ENCODE peak calls at places on chromosomes 11 and 22, in four cellular contexts. S, W, J and M are unnamed samples. For H3K4me1, the result is how much of the 10 kb centered on the place peaks cover.

GRCh38 chr22:37163618-37164534 is 14.2 kb upstream of the IL2RB start:
- DNase-seq in J (no peak), W (no peak), S (no peak), M (no peak)

GRCh38 chr11:9095421-9095820 is 4.0 kb upstream of the SCUBE2 start:
- DNase-seq in S (no peak), J (no peak), W (no peak), M (no peak)

GRCh38 chr22:36365020-36365411 is 22.8 kb downstream of the MYH9 start:
- DNase-seq in W (peak), J (peak), S (peak), M (peak)

GRCh38 chr11:17799147-17799546 is 64.6 kb downstream of the KCNC1 start:
- DNase-seq in S (no peak), W (no peak), J (no peak), M (no peak)

GRCh38 chr11:116825434-116825833 is 2.3 kb upstream of the APOA4 start:
- DNase-seq in J (no peak), W (no peak), S (no peak), M (no peak)

GRCh38 chr22:17851754-17852153 is 77.5 kb upstream of the BID start:
- DNase-seq in J (no peak), W (no peak), S (no peak), M (no peak)

GRCh38 chr11:26558191-26558590 is 13.9 kb downstream of the MUC15 start:
- DNase-seq in W (no peak), S (no peak), J (no peak), M (no peak)

GRCh38 chr11:69166186-69167115 is 10.7 kb downstream of the SMIM38 start:
- DNase-seq in S (no peak), W (peak), J (no peak), M (peak)

GRCh38 chr22:23133922-23134321 is 7.9 kb downstream of the RSPH14 start:
- DNase-seq in W (no peak), S (no peak), J (no peak), M (no peak)

GRCh38 chr22:44139773-44140172 is 41.0 kb upstream of the PARVG start:
- DNase-seq in S (peak), J (no peak), W (no peak), M (no peak)

GRCh38 chr11:6353367-6353987 is 33.2 kb upstream of the CAVIN3 start:
- DNase-seq in W (peak), J (peak), S (peak), M (peak)

GRCh38 chr11:6351782-6352181 is 31.5 kb upstream of the CAVIN3 start:
- DNase-seq in W (no peak), S (no peak), J (no peak), M (no peak)

GRCh38 chr11:6356503-6356902 is 33.8 kb upstream of the SMPD1 start:
- DNase-seq in W (no peak), S (no peak), J (no peak), M (no peak)

GRCh38 chr11:6357222-6357621 is 33.1 kb upstream of the SMPD1 start:
- DNase-seq in J (peak), S (no peak), W (no peak), M (no peak)

GRCh38 chr11:6354651-6355485 is 34.6 kb upstream of the CAVIN3 start:
- DNase-seq in W (peak), S (no peak), J (no peak), M (no peak)
- TF ChIP-seq POLR2A in W (no peak), S (no peak), J (no peak), M (no peak)

GRCh38 chr11:57436031-57436430 is 9.1 kb upstream of the SLC43A3 start:
- DNase-seq in J (no peak), W (no peak), S (no peak), M (no peak)

GRCh38 chr11:57440744-57441414 is 14.0 kb upstream of the SLC43A3 start:
- DNase-seq in J (no peak), W (no peak), S (no peak), M (no peak)

GRCh38 chr11:57434640-57435546 is 8.0 kb upstream of the SLC43A3 start:
- DNase-seq in S (no peak), W (no peak), J (no peak), M (no peak)

GRCh38 chr11:57439786-57440185 is 12.9 kb upstream of the SLC43A3 start:
- DNase-seq in W (no peak), J (no peak), S (no peak), M (no peak)

GRCh38 chr11:57438345-57439280 is 11.7 kb upstream of the SLC43A3 start:
- DNase-seq in W (no peak), J (no peak), S (no peak), M (no peak)
- H3K4me1 ChIP-seq in W (under half), J (under half), S (under half), M (under half)

GRCh38 chr11:375065-376025 is 6.0 kb downstream of the B4GALNT4 start:
- DNase-seq in W (no peak), J (no peak), S (no peak), M (no peak)
- H3K27ac ChIP-seq in W (no peak), J (no peak), S (no peak), M (no peak)

GRCh38 chr22:38953577-38954413 is 3.6 kb upstream of the APOBEC3A start:
- DNase-seq in S (no peak), J (no peak), W (no peak), M (peak)
- TF ChIP-seq POLR2A in S (no peak), J (no peak), W (no peak), M (no peak)

GRCh38 chr22:19681863-19682245 is 32.4 kb upstream of the SEPTIN5 start:
- DNase-seq in W (no peak), J (no peak), S (no peak), M (no peak)

GRCh38 chr22:19679476-19680099 is 34.7 kb upstream of the SEPTIN5 start:
- DNase-seq in J (peak), S (peak), W (peak), M (no peak)

GRCh38 chr22:19680287-19680881 is 33.9 kb upstream of the SEPTIN5 start:
- DNase-seq in J (no peak), W (no peak), S (no peak), M (no peak)

GRCh38 chr22:19678949-19679348 is 35.4 kb upstream of the SEPTIN5 start:
- DNase-seq in S (no peak), W (no peak), J (no peak), M (no peak)

DNA sequence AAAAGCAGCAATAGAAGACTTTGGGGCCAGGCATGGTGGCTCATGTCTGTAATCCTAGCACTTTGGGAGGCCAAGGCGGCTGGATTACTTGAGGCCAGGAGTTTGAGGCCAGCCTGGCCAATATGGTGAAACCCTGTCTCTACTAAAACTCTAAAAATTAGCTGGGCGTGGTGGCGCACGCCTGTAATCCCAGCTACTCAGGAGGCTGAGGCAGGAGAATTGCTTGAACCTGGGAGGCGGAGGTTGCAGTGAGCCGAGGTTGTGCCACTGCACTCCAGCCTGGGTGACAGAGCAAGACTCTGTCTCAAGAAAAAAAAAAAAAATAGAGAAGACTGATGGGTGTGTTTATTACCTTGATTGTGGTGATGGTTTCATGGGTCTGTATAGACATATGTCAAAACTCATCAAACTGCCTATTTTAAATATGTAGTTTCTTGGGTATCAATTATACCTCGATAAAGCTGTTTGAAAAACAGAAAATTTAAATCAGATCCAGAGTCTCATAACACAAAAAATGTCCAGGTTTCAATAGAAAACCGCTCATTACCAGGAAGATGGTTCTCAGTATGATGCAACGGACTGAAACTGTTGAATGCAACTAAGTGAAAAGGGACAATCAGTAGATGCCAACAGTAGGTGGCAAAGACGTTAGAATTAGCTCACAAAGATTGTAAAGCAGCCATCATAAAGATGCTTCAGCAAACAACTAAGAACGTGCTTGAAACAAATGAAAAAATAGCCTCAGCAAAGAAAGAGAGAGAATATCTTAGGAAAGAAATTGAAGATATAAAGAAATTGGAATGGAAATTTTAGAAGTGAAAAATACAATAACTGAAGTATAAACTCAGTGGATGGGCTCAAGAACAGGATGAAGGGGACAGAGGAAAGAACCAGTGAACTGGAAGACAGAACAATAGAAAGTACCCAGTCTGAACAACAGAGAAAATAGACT is 33.1 kb upstream of the SEPTIN5 start:
- DNase-seq in J (no peak), S (no peak), W (no peak), M (no peak)
- H3K4me1 ChIP-seq in J (under half), S (under half), W (under half), M (under half)

GRCh38 chr11:95279921-95280861 is 49.2 kb upstream of the SESN3 start:
- DNase-seq in S (no peak), J (no peak), W (no peak), M (no peak)
- H3K27ac ChIP-seq in S (no peak), J (no peak), W (no peak), M (peak)

DNA sequence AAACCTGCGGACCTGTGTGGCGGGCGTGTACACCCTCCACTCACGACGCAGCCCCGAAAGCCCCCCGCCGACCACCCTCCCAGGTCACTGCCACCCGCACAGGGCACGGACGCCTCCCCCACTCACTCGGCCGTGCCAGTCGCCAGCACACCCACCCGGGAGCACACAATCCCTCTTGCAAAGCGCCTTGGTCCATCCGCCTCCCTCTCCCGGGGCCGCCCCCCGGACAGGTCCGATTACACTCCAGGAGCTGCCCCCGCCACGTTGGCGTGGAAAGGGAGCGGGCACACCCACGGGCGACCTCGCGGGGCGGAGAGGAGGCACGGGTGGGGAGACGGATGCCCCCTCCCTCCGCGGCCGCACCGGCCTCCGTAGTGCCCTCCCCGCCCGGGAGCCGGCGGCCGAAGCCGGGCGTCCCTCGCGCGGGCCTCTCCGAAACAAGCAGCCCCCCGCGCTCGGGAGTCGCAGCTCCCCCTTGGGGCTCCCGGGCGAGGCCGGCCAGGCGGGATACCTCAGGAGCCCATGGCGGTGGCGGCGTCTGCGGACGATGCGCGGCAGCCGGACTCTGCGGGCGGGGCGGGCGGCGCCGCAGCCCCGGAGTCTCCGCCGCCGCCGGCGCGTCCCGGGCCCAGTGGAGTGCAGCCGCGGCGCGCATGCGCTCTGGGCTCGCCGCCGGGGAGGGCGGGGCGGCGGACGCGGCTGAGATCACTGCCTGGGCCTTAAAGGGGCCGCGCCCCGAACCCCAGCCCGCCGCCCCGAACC is at the start of gene TMEM184B:
- DNase-seq in W (peak), S (peak), J (peak), M (peak)
- TF ChIP-seq POLR2A in W (peak), S (no peak), J (peak), M (peak)

DNA sequence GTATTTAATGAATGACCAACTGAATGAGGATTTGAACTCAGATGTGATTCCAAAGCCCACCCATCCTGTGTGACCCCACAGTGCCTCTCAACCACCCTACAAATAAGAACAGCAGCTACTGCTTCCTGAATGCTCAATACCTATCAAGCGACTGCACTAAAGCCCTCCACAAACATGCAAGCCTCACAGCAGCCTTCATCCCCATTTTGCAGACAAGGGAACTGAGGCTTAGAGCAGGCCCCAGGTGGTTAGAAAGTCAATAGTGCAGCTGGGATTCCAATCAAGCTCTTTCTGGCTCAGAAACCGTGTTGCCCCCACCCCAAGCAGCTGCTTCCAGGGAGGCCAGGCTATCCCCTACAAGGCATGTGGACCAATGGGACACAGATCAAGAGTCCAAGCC is 57.2 kb downstream of the SMCO4 start:
- DNase-seq in W (no peak), S (no peak), J (no peak), M (no peak)
- H3K4me1 ChIP-seq in W (under half), S (under half), J (under half), M (under half)

GRCh38 chr11:73382183-73382582 is 6.0 kb downstream of the RELT start:
- DNase-seq in S (no peak), W (no peak), J (no peak), M (no peak)
- H3K27ac ChIP-seq in S (no peak), W (no peak), J (no peak), M (peak)